ENCODE peak calls at places on chromosomes 12 and 14, in eight cellular contexts. One of them, this sample, is unnamed.

GRCh38 chr12:109807954-109808353 is 25.2 kb downstream of the TRPV4 start:
- DNase-seq in colonic mucosa: no peak
- DNase-seq in CD4-positive, alpha-beta T cell: no peak
- DNase-seq in cardiac muscle cell: no peak
- DNase-seq in kidney: no peak
- DNase-seq in CD4-positive, CD25-positive, alpha-beta regulatory T cell: no peak
- DNase-seq in CD4-positive, alpha-beta memory T cell: no peak
- DNase-seq in AG04450: no peak
- DNase-seq in this sample: no peak

GRCh38 chr12:69687390-69687789 is 11.7 kb downstream of the BEST3 start:
- DNase-seq in CD4-positive, CD25-positive, alpha-beta regulatory T cell: no peak
- DNase-seq in cardiac muscle cell: peak; percentile 40
- DNase-seq in CD4-positive, alpha-beta memory T cell: no peak
- DNase-seq in AG04450: no peak
- DNase-seq in CD4-positive, alpha-beta T cell: no peak
- DNase-seq in colonic mucosa: no peak
- DNase-seq in kidney: no peak
- DNase-seq in this sample: no peak

GRCh38 chr14:50967719-50968266 is 23.5 kb upstream of the PYGL start:
- DNase-seq in CD4-positive, alpha-beta memory T cell: no peak
- DNase-seq in CD4-positive, CD25-positive, alpha-beta regulatory T cell: no peak
- DNase-seq in kidney: no peak
- DNase-seq in colonic mucosa: no peak
- DNase-seq in CD4-positive, alpha-beta T cell: no peak
- DNase-seq in cardiac muscle cell: peak; percentile 7
- DNase-seq in AG04450: no peak
- DNase-seq in this sample: no peak

GRCh38 chr12:117045998-117046374 is 53.2 kb downstream of the TESC start:
- DNase-seq in kidney: no peak
- DNase-seq in AG04450: no peak
- DNase-seq in cardiac muscle cell: no peak
- DNase-seq in CD4-positive, alpha-beta T cell: no peak
- DNase-seq in CD4-positive, CD25-positive, alpha-beta regulatory T cell: no peak
- DNase-seq in CD4-positive, alpha-beta memory T cell: no peak
- DNase-seq in colonic mucosa: no peak
- DNase-seq in this sample: no peak

GRCh38 chr14:92922883-92923743 is at the start of gene CHGA:
- DNase-seq in colonic mucosa: peak; percentile 41
- DNase-seq in cardiac muscle cell: peak; percentile 55
- DNase-seq in CD4-positive, alpha-beta T cell: peak; percentile 32
- DNase-seq in AG04450: no peak
- DNase-seq in kidney: peak; percentile 81
- DNase-seq in CD4-positive, CD25-positive, alpha-beta regulatory T cell: peak; percentile 26
- DNase-seq in CD4-positive, alpha-beta memory T cell: peak; percentile 32
- DNase-seq in this sample: no peak

GRCh38 chr14:98325761-98326160 is 946.2 kb downstream of the BCL11B start:
- DNase-seq in kidney: no peak
- DNase-seq in CD4-positive, CD25-positive, alpha-beta regulatory T cell: no peak
- DNase-seq in cardiac muscle cell: no peak
- DNase-seq in CD4-positive, alpha-beta T cell: no peak
- DNase-seq in CD4-positive, alpha-beta memory T cell: no peak
- DNase-seq in AG04450: no peak
- DNase-seq in colonic mucosa: no peak
- DNase-seq in this sample: no peak

GRCh38 chr12:124680863-124681778 is 113.7 kb upstream of the NCOR2 start:
- DNase-seq in CD4-positive, CD25-positive, alpha-beta regulatory T cell: no peak
- DNase-seq in kidney: peak; percentile 78
- DNase-seq in CD4-positive, alpha-beta T cell: no peak
- DNase-seq in cardiac muscle cell: peak; percentile 70
- DNase-seq in AG04450: no peak
- DNase-seq in colonic mucosa: peak; percentile 42
- DNase-seq in CD4-positive, alpha-beta memory T cell: no peak
- DNase-seq in this sample: no peak

GRCh38 chr14:73426877-73427276 is 31.5 kb downstream of the NUMB start:
- DNase-seq in cardiac muscle cell: peak; percentile 60
- DNase-seq in CD4-positive, CD25-positive, alpha-beta regulatory T cell: no peak
- DNase-seq in AG04450: no peak
- DNase-seq in colonic mucosa: no peak
- DNase-seq in kidney: no peak
- DNase-seq in CD4-positive, alpha-beta T cell: no peak
- DNase-seq in CD4-positive, alpha-beta memory T cell: no peak
- DNase-seq in this sample: no peak

GRCh38 chr12:94074970-94075695 is 73.2 kb upstream of the PLXNC1 start:
- DNase-seq in CD4-positive, alpha-beta memory T cell: no peak
- DNase-seq in colonic mucosa: peak; percentile 43
- DNase-seq in CD4-positive, alpha-beta T cell: no peak
- DNase-seq in kidney: peak; percentile 81
- DNase-seq in CD4-positive, CD25-positive, alpha-beta regulatory T cell: peak; percentile 12
- DNase-seq in cardiac muscle cell: peak; percentile 97
- DNase-seq in AG04450: peak; percentile 71
- DNase-seq in this sample: no peak

GRCh38 chr14:75234173-75234855 is 44.3 kb upstream of the FOS start:
- DNase-seq in cardiac muscle cell: peak; percentile 94
- DNase-seq in CD4-positive, alpha-beta memory T cell: no peak
- DNase-seq in AG04450: peak; percentile 66
- DNase-seq in CD4-positive, CD25-positive, alpha-beta regulatory T cell: no peak
- DNase-seq in CD4-positive, alpha-beta T cell: no peak
- DNase-seq in kidney: peak; percentile 82
- DNase-seq in colonic mucosa: peak; percentile 48
- DNase-seq in this sample: peak; percentile 26

GRCh38 chr14:99391671-99392070 is 89.0 kb downstream of the SETD3 start:
- DNase-seq in kidney: no peak
- DNase-seq in CD4-positive, alpha-beta T cell: no peak
- DNase-seq in CD4-positive, CD25-positive, alpha-beta regulatory T cell: no peak
- DNase-seq in AG04450: no peak
- DNase-seq in CD4-positive, alpha-beta memory T cell: no peak
- DNase-seq in colonic mucosa: no peak
- DNase-seq in cardiac muscle cell: peak; percentile 10
- DNase-seq in this sample: no peak

GRCh38 chr12:32761716-32762115 is 6.0 kb upstream of the YARS2 start:
- DNase-seq in AG04450: no peak
- DNase-seq in kidney: no peak
- DNase-seq in CD4-positive, alpha-beta T cell: no peak
- DNase-seq in CD4-positive, CD25-positive, alpha-beta regulatory T cell: no peak
- DNase-seq in CD4-positive, alpha-beta memory T cell: no peak
- DNase-seq in colonic mucosa: no peak
- DNase-seq in cardiac muscle cell: no peak
- DNase-seq in this sample: no peak

GRCh38 chr14:75088153-75088552 is 18.7 kb downstream of the ZC2HC1C start:
- DNase-seq in CD4-positive, alpha-beta memory T cell: no peak
- DNase-seq in CD4-positive, alpha-beta T cell: no peak
- DNase-seq in AG04450: no peak
- DNase-seq in cardiac muscle cell: no peak
- DNase-seq in kidney: no peak
- DNase-seq in colonic mucosa: no peak
- DNase-seq in CD4-positive, CD25-positive, alpha-beta regulatory T cell: no peak
- DNase-seq in this sample: no peak

GRCh38 chr14:47715330-47715729 is 39.9 kb upstream of the MDGA2 start:
- DNase-seq in cardiac muscle cell: no peak
- DNase-seq in AG04450: no peak
- DNase-seq in colonic mucosa: no peak
- DNase-seq in CD4-positive, alpha-beta T cell: no peak
- DNase-seq in CD4-positive, CD25-positive, alpha-beta regulatory T cell: no peak
- DNase-seq in CD4-positive, alpha-beta memory T cell: no peak
- DNase-seq in kidney: no peak
- DNase-seq in this sample: no peak

GRCh38 chr12:3117144-3117581 is 40.0 kb downstream of the TSPAN9 start:
- DNase-seq in CD4-positive, alpha-beta memory T cell: no peak
- DNase-seq in AG04450: no peak
- DNase-seq in CD4-positive, CD25-positive, alpha-beta regulatory T cell: no peak
- DNase-seq in CD4-positive, alpha-beta T cell: no peak
- DNase-seq in kidney: no peak
- DNase-seq in cardiac muscle cell: peak; percentile 90
- DNase-seq in colonic mucosa: no peak
- DNase-seq in this sample: no peak

GRCh38 chr14:63134801-63135200 is 69.4 kb upstream of the RHOJ start:
- DNase-seq in cardiac muscle cell: peak; percentile 31
- DNase-seq in CD4-positive, alpha-beta memory T cell: no peak
- DNase-seq in kidney: no peak
- DNase-seq in colonic mucosa: no peak
- DNase-seq in CD4-positive, alpha-beta T cell: no peak
- DNase-seq in AG04450: no peak
- DNase-seq in CD4-positive, CD25-positive, alpha-beta regulatory T cell: no peak
- DNase-seq in this sample: no peak

GRCh38 chr12:98847242-98847641 is 202.2 kb downstream of the APAF1 start:
- DNase-seq in cardiac muscle cell: no peak
- DNase-seq in CD4-positive, alpha-beta memory T cell: no peak
- DNase-seq in colonic mucosa: no peak
- DNase-seq in AG04450: no peak
- DNase-seq in CD4-positive, alpha-beta T cell: no peak
- DNase-seq in CD4-positive, CD25-positive, alpha-beta regulatory T cell: no peak
- DNase-seq in kidney: no peak
- DNase-seq in this sample: no peak

GRCh38 chr12:123091756-123092155 is 59.1 kb downstream of the PITPNM2 start:
- DNase-seq in CD4-positive, alpha-beta T cell: no peak
- DNase-seq in colonic mucosa: no peak
- DNase-seq in CD4-positive, alpha-beta memory T cell: no peak
- DNase-seq in AG04450: no peak
- DNase-seq in CD4-positive, CD25-positive, alpha-beta regulatory T cell: no peak
- DNase-seq in kidney: no peak
- DNase-seq in cardiac muscle cell: no peak
- DNase-seq in this sample: no peak

GRCh38 chr12:123085730-123086487 is 65.0 kb downstream of the PITPNM2 start:
- DNase-seq in CD4-positive, CD25-positive, alpha-beta regulatory T cell: no peak
- DNase-seq in CD4-positive, alpha-beta memory T cell: no peak
- DNase-seq in AG04450: no peak
- DNase-seq in kidney: peak; percentile 89
- DNase-seq in cardiac muscle cell: no peak
- DNase-seq in CD4-positive, alpha-beta T cell: no peak
- DNase-seq in colonic mucosa: no peak
- DNase-seq in this sample: no peak

GRCh38 chr12:123091230-123091629 is 59.7 kb downstream of the PITPNM2 start:
- DNase-seq in colonic mucosa: no peak
- DNase-seq in CD4-positive, CD25-positive, alpha-beta regulatory T cell: no peak
- DNase-seq in kidney: no peak
- DNase-seq in AG04450: no peak
- DNase-seq in CD4-positive, alpha-beta T cell: no peak
- DNase-seq in cardiac muscle cell: no peak
- DNase-seq in CD4-positive, alpha-beta memory T cell: no peak
- DNase-seq in this sample: no peak

GRCh38 chr12:123089631-123090353 is 61.1 kb downstream of the PITPNM2 start:
- DNase-seq in kidney: no peak
- DNase-seq in colonic mucosa: no peak
- DNase-seq in CD4-positive, alpha-beta T cell: no peak
- DNase-seq in cardiac muscle cell: peak; percentile 91
- DNase-seq in CD4-positive, CD25-positive, alpha-beta regulatory T cell: no peak
- DNase-seq in CD4-positive, alpha-beta memory T cell: no peak
- DNase-seq in AG04450: peak; percentile 89
- DNase-seq in this sample: no peak

GRCh38 chr12:123089125-123089524 is 61.8 kb downstream of the PITPNM2 start:
- DNase-seq in kidney: no peak
- DNase-seq in cardiac muscle cell: no peak
- DNase-seq in CD4-positive, alpha-beta memory T cell: no peak
- DNase-seq in colonic mucosa: no peak
- DNase-seq in CD4-positive, CD25-positive, alpha-beta regulatory T cell: no peak
- DNase-seq in AG04450: no peak
- DNase-seq in CD4-positive, alpha-beta T cell: no peak
- DNase-seq in this sample: no peak
- H3K27ac ChIP-seq in kidney: no peak overlapping the region
- H3K27ac ChIP-seq in cardiac muscle cell: no peak overlapping the region
- H3K27ac ChIP-seq in CD4-positive, alpha-beta memory T cell: no peak overlapping the region
- H3K27ac ChIP-seq in colonic mucosa: no peak overlapping the region
- H3K27ac ChIP-seq in CD4-positive, CD25-positive, alpha-beta regulatory T cell: no peak overlapping the region
- H3K27ac ChIP-seq in AG04450: no peak overlapping the region
- H3K27ac ChIP-seq in CD4-positive, alpha-beta T cell: no peak overlapping the region
- H3K27ac ChIP-seq in this sample: no peak overlapping the region

DNA sequence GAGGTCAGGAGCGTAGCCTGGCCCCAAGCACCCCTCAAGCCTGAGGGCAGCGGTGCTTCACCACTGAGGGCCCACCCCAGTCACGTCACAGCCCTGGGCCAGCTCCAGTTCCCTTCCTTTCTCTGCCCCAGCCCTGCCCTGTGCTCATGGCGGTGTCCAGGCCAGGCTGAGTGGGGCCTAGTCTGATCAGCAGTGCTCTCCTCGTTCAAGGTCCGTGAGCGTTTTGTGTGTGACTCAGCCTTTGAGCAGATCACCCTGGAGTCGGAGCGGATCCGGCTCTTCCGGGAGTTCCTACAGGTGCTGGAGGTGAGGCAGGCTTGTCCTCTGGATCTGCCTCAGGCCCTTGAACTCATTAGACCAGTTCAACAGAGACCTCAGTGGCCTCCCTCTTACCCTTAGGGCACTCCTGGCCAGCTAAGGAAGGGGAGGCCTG is 19.0 kb downstream of the PRPF40B start:
- DNase-seq in kidney: peak; percentile 49
- DNase-seq in CD4-positive, alpha-beta memory T cell: no peak
- DNase-seq in CD4-positive, CD25-positive, alpha-beta regulatory T cell: no peak
- DNase-seq in cardiac muscle cell: no peak
- DNase-seq in AG04450: no peak
- DNase-seq in colonic mucosa: no peak
- DNase-seq in CD4-positive, alpha-beta T cell: no peak
- DNase-seq in this sample: no peak
- H3K27ac ChIP-seq in kidney: no peak overlapping the region
- H3K27ac ChIP-seq in CD4-positive, alpha-beta memory T cell: no peak overlapping the region
- H3K27ac ChIP-seq in CD4-positive, CD25-positive, alpha-beta regulatory T cell: no peak overlapping the region
- H3K27ac ChIP-seq in cardiac muscle cell: no peak overlapping the region
- H3K27ac ChIP-seq in AG04450: no peak overlapping the region
- H3K27ac ChIP-seq in colonic mucosa: no peak overlapping the region
- H3K27ac ChIP-seq in CD4-positive, alpha-beta T cell: no peak overlapping the region
- H3K27ac ChIP-seq in this sample: no peak overlapping the region

DNA sequence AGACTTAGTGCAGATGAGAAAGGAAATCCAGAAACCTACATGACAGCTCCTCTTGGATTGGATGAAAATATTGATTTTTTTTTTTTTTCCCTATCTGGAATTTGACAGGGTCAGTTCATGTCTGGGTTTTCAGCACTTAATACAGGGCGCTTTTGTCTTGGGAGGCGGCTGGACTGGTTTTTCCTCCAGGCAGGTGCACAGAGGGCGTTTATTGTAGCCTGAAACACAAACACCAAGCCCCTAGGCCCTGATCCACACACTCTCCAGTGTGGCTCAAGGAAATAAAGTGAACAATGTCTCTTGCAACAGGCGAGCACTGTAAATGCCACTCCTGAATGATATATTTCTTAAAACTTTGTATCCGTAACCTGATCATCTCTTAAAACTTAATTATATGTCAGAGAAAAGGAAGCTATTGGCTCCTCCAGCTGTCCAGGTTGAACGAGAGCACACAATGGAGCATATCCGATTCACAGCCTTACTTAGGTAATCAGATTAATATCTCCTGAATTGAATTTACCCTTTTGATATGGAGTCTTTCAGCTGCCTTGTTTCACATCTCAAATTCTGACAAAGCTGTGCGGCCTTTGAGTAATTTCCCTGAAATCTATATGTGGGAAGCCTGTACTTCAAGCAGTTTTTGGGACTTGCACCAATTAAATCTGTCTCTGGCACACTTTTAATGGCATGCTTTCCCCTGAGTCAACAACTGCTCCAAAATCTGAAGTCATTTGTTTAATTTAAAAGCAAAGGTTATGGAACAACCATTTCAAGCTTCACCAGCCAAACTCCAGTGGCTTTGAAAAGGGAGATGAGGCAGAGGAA is 485.7 kb downstream of the ZFP36L1 start:
- DNase-seq in cardiac muscle cell: no peak
- DNase-seq in CD4-positive, CD25-positive, alpha-beta regulatory T cell: no peak
- DNase-seq in kidney: no peak
- DNase-seq in AG04450: no peak
- DNase-seq in colonic mucosa: peak; percentile 74
- DNase-seq in CD4-positive, alpha-beta memory T cell: no peak
- DNase-seq in CD4-positive, alpha-beta T cell: no peak
- DNase-seq in this sample: no peak
- H3K27ac ChIP-seq in cardiac muscle cell: no peak overlapping the region
- H3K27ac ChIP-seq in CD4-positive, CD25-positive, alpha-beta regulatory T cell: no peak overlapping the region
- H3K27ac ChIP-seq in kidney: peak overlapping the region; percentile 54
- H3K27ac ChIP-seq in AG04450: no peak overlapping the region
- H3K27ac ChIP-seq in colonic mucosa: peak overlapping the region; percentile 56
- H3K27ac ChIP-seq in CD4-positive, alpha-beta memory T cell: no peak overlapping the region
- H3K27ac ChIP-seq in CD4-positive, alpha-beta T cell: no peak overlapping the region
- H3K27ac ChIP-seq in this sample: no peak overlapping the region

GRCh38 chr12:18120899-18121298 is 30.9 kb upstream of the RERGL start:
- DNase-seq in CD4-positive, CD25-positive, alpha-beta regulatory T cell: no peak
- DNase-seq in CD4-positive, alpha-beta memory T cell: no peak
- DNase-seq in kidney: no peak
- DNase-seq in CD4-positive, alpha-beta T cell: no peak
- DNase-seq in cardiac muscle cell: no peak
- DNase-seq in colonic mucosa: no peak
- DNase-seq in AG04450: no peak
- DNase-seq in this sample: no peak
- H3K27ac ChIP-seq in CD4-positive, CD25-positive, alpha-beta regulatory T cell: no peak overlapping the region
- H3K27ac ChIP-seq in CD4-positive, alpha-beta memory T cell: no peak overlapping the region
- H3K27ac ChIP-seq in kidney: no peak overlapping the region
- H3K27ac ChIP-seq in CD4-positive, alpha-beta T cell: no peak overlapping the region
- H3K27ac ChIP-seq in cardiac muscle cell: no peak overlapping the region
- H3K27ac ChIP-seq in colonic mucosa: no peak overlapping the region
- H3K27ac ChIP-seq in AG04450: no peak overlapping the region
- H3K27ac ChIP-seq in this sample: no peak overlapping the region